ENCODE peak calls at places on chromosome 16, in six cellular contexts. One of them, this sample, is unnamed.

GRCh38 chr16:53821487-53821886 is 117.5 kb downstream of the FTO start:
- DNase-seq in ascending aorta: no peak
- DNase-seq in spleen: no peak
- DNase-seq in kidney epithelial cell: no peak
- DNase-seq in body of pancreas: no peak
- DNase-seq in cardiac fibroblast: peak
- DNase-seq in this sample: peak

GRCh38 chr16:77064037-77064436 is 127.0 kb upstream of the MON1B start:
- DNase-seq in ascending aorta: no peak
- DNase-seq in body of pancreas: no peak
- DNase-seq in kidney epithelial cell: no peak
- DNase-seq in cardiac fibroblast: no peak
- DNase-seq in spleen: no peak
- DNase-seq in this sample: no peak

GRCh38 chr16:51854401-51854951 is 692.5 kb downstream of the TOX3 start:
- DNase-seq in kidney epithelial cell: no peak
- DNase-seq in cardiac fibroblast: no peak
- DNase-seq in spleen: no peak
- DNase-seq in body of pancreas: no peak
- DNase-seq in ascending aorta: no peak
- DNase-seq in this sample: no peak

GRCh38 chr16:6104423-6104822 is 1006.8 kb upstream of the EEF2KMT start:
- DNase-seq in spleen: no peak
- DNase-seq in ascending aorta: no peak
- DNase-seq in body of pancreas: no peak
- DNase-seq in cardiac fibroblast: no peak
- DNase-seq in kidney epithelial cell: no peak
- DNase-seq in this sample: no peak

GRCh38 chr16:83675136-83675535 is 132.6 kb upstream of the HSBP1 start:
- DNase-seq in spleen: no peak
- DNase-seq in kidney epithelial cell: no peak
- DNase-seq in cardiac fibroblast: no peak
- DNase-seq in body of pancreas: no peak
- DNase-seq in ascending aorta: no peak
- DNase-seq in this sample: no peak

GRCh38 chr16:75217389-75217851 is 1.4 kb upstream of the CTRB1 start:
- DNase-seq in body of pancreas: peak
- DNase-seq in ascending aorta: no peak
- DNase-seq in spleen: no peak
- DNase-seq in kidney epithelial cell: no peak
- DNase-seq in cardiac fibroblast: no peak
- DNase-seq in this sample: no peak

GRCh38 chr16:51382215-51382614 is 231.1 kb upstream of the SALL1 start:
- DNase-seq in ascending aorta: no peak
- DNase-seq in cardiac fibroblast: no peak
- DNase-seq in spleen: no peak
- DNase-seq in kidney epithelial cell: no peak
- DNase-seq in body of pancreas: peak
- DNase-seq in this sample: no peak

GRCh38 chr16:84582958-84583516 is 34.8 kb downstream of the COTL1 start:
- DNase-seq in cardiac fibroblast: peak
- DNase-seq in spleen: no peak
- DNase-seq in kidney epithelial cell: no peak
- DNase-seq in body of pancreas: peak
- DNase-seq in ascending aorta: peak
- DNase-seq in this sample: no peak

GRCh38 chr16:10738231-10739077 is 5.2 kb upstream of the NUBP1 start:
- DNase-seq in kidney epithelial cell: peak
- DNase-seq in cardiac fibroblast: peak
- DNase-seq in spleen: peak
- DNase-seq in ascending aorta: peak
- DNase-seq in body of pancreas: peak
- DNase-seq in this sample: no peak

GRCh38 chr16:77304134-77304533 is 104.9 kb downstream of the SYCE1L start:
- DNase-seq in ascending aorta: no peak
- DNase-seq in cardiac fibroblast: no peak
- DNase-seq in spleen: no peak
- DNase-seq in kidney epithelial cell: no peak
- DNase-seq in body of pancreas: no peak
- DNase-seq in this sample: no peak

GRCh38 chr16:8619671-8620370 is 1.7 kb upstream of the METTL22 start:
- DNase-seq in body of pancreas: no peak
- DNase-seq in spleen: no peak
- DNase-seq in ascending aorta: no peak
- DNase-seq in cardiac fibroblast: peak
- DNase-seq in kidney epithelial cell: no peak
- DNase-seq in this sample: no peak

GRCh38 chr16:23502466-23502865 is 7.8 kb downstream of the GGA2 start:
- DNase-seq in cardiac fibroblast: no peak
- DNase-seq in body of pancreas: no peak
- DNase-seq in kidney epithelial cell: no peak
- DNase-seq in ascending aorta: no peak
- DNase-seq in spleen: no peak
- DNase-seq in this sample: no peak

GRCh38 chr16:3049921-3050481 is 3.6 kb downstream of the MMP25 start:
- DNase-seq in ascending aorta: no peak
- DNase-seq in body of pancreas: no peak
- DNase-seq in kidney epithelial cell: no peak
- DNase-seq in cardiac fibroblast: no peak
- DNase-seq in spleen: no peak
- DNase-seq in this sample: no peak

GRCh38 chr16:591892-592517 is 2.1 kb downstream of the RAB40C start:
- DNase-seq in ascending aorta: no peak
- DNase-seq in cardiac fibroblast: no peak
- DNase-seq in kidney epithelial cell: no peak
- DNase-seq in body of pancreas: no peak
- DNase-seq in spleen: peak
- DNase-seq in this sample: no peak

GRCh38 chr16:593807-594206 is 3.9 kb downstream of the RAB40C start:
- DNase-seq in kidney epithelial cell: no peak
- DNase-seq in cardiac fibroblast: no peak
- DNase-seq in spleen: peak
- DNase-seq in ascending aorta: no peak
- DNase-seq in body of pancreas: no peak
- DNase-seq in this sample: no peak

GRCh38 chr16:590875-591200 is 972 bp downstream of the RAB40C start:
- DNase-seq in spleen: no peak
- DNase-seq in cardiac fibroblast: no peak
- DNase-seq in ascending aorta: no peak
- DNase-seq in kidney epithelial cell: no peak
- DNase-seq in body of pancreas: no peak
- DNase-seq in this sample: no peak

GRCh38 chr16:593406-593805 is 3.5 kb downstream of the RAB40C start:
- DNase-seq in body of pancreas: peak
- DNase-seq in spleen: no peak
- DNase-seq in ascending aorta: no peak
- DNase-seq in cardiac fibroblast: no peak
- DNase-seq in kidney epithelial cell: no peak
- DNase-seq in this sample: no peak

GRCh38 chr16:592518-593306 is 2.8 kb downstream of the RAB40C start:
- DNase-seq in cardiac fibroblast: peak
- DNase-seq in ascending aorta: peak
- DNase-seq in spleen: peak
- DNase-seq in kidney epithelial cell: no peak
- DNase-seq in body of pancreas: peak
- DNase-seq in this sample: no peak
- TF ChIP-seq CTCF in cardiac fibroblast: no peak
- TF ChIP-seq CTCF in ascending aorta: no peak
- TF ChIP-seq CTCF in spleen: no peak
- TF ChIP-seq CTCF in kidney epithelial cell: peak
- TF ChIP-seq CTCF in body of pancreas: no peak
- TF ChIP-seq CTCF in this sample: no peak

DNA sequence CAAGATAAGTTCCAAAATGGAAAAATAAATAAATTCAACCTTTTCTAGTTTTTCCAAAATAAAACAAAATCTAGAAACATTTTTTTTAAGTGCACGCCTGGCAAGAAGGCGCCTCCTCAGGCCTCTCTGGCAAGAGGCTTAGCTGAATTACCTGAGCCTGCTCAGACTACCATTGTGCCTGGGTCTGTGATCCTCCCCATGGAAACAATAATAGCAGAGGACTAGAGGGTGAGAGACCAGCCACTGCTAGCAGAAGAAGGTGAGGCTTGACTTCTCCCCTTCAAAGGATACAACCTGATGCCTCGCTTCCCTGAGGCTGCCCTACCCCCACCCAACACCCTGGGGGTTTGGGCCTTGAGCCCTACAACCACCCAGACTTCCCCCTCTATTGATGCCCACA is 14.8 kb downstream of the TERB1 start:
- DNase-seq in spleen: no peak
- DNase-seq in kidney epithelial cell: no peak
- DNase-seq in cardiac fibroblast: no peak
- DNase-seq in body of pancreas: no peak
- DNase-seq in ascending aorta: no peak
- DNase-seq in this sample: no peak
- H3K4me3 ChIP-seq in spleen: no peak
- H3K4me3 ChIP-seq in kidney epithelial cell: no peak
- H3K4me3 ChIP-seq in cardiac fibroblast: no peak
- H3K4me3 ChIP-seq in body of pancreas: no peak
- H3K4me3 ChIP-seq in ascending aorta: no peak
- H3K4me3 ChIP-seq in this sample: no peak

GRCh38 chr16:88624481-88624880 is 13.9 kb upstream of the IL17C start:
- DNase-seq in ascending aorta: no peak
- DNase-seq in kidney epithelial cell: no peak
- DNase-seq in spleen: no peak
- DNase-seq in cardiac fibroblast: no peak
- DNase-seq in body of pancreas: no peak
- DNase-seq in this sample: no peak
- TF ChIP-seq CTCF in ascending aorta: no peak
- TF ChIP-seq CTCF in kidney epithelial cell: no peak
- TF ChIP-seq CTCF in spleen: no peak
- TF ChIP-seq CTCF in cardiac fibroblast: no peak
- TF ChIP-seq CTCF in body of pancreas: no peak
- TF ChIP-seq CTCF in this sample: no peak

DNA sequence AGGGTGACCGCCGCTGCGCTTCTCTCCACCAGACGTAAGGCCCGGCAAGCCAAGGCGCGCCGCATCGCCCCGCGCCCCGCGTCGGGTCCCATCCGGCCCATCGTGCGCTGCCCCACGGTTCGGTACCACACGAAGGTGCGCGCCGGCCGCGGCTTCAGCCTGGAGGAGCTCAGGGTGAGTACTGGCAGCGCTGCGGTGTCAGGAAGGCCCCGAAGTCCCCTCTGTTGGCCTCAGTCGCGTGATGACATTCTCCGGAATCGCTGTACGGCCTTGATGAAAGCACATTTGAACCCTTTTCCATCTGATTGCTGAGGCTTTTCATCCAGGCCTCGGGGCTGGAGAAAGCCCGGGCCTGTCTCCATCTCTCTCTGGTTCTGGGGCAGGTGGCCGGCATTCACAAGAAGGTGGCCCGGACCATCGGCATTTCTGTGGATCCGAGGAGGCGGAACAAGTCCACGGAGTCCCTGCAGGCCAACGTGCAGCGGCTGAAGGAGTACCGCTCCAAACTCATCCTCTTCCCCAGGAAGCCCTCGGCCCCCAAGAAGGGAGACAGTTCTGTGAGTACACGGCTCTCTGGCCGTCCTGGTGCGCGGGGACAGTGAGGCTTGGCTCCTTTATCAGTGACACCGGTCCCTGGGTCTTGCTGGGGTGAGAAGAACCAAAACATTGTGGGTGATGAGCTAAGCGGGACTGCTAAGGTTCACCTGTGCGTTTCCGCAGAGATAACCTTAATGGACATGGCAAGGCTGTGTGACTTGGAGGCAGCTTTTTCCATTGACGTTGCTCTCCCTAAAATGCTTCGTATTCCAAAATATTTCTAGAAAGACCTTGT is 929 bp downstream of the RPL13 start:
- DNase-seq in cardiac fibroblast: no peak
- DNase-seq in body of pancreas: no peak
- DNase-seq in ascending aorta: no peak
- DNase-seq in kidney epithelial cell: no peak
- DNase-seq in spleen: peak
- DNase-seq in this sample: no peak
- H3K4me3 ChIP-seq in cardiac fibroblast: peak
- H3K4me3 ChIP-seq in body of pancreas: peak
- H3K4me3 ChIP-seq in ascending aorta: peak
- H3K4me3 ChIP-seq in kidney epithelial cell: peak
- H3K4me3 ChIP-seq in spleen: peak
- H3K4me3 ChIP-seq in this sample: peak